ENCODE peak calls at places on chromosomes 12 and 14, in four cellular contexts. I, W, J and A are unnamed samples.

GRCh38 chr12:101962486-101962885 is 85.1 kb downstream of the DRAM1 start:
- DNase-seq in I (no peak), W (no peak), J (no peak), A (peak; percentile 49)

GRCh38 chr12:64240781-64241180 is 18.7 kb upstream of the KICS2 start:
- DNase-seq in I (no peak), W (no peak), J (no peak), A (no peak)

GRCh38 chr14:28766505-28767238 is at the start of gene FOXG1:
- DNase-seq in I (peak; percentile 79), W (no peak), J (no peak), A (no peak)

GRCh38 chr12:108565976-108566375 is 3.6 kb downstream of the ISCU start:
- DNase-seq in I (no peak), W (peak; percentile 81), J (peak; percentile 69), A (peak; percentile 92)

GRCh38 chr14:59261334-59261733 is 72.9 kb downstream of the DAAM1 start:
- DNase-seq in I (no peak), W (no peak), J (no peak), A (no peak)

GRCh38 chr14:104976198-104977007 is 1.8 kb downstream of the AHNAK2 start:
- DNase-seq in I (peak; percentile 83), W (peak; percentile 83), J (peak; percentile 80), A (peak; percentile 78)

GRCh38 chr12:51898937-51899336 is 8.4 kb upstream of the ACVRL1 start:
- DNase-seq in I (no peak), W (no peak), J (no peak), A (no peak)

GRCh38 chr12:51820721-51821422 is 27.6 kb downstream of the FIGNL2 start:
- DNase-seq in I (peak; percentile 36), W (peak; percentile 73), J (peak; percentile 52), A (no peak)

GRCh38 chr12:98951401-98951800 is 306.3 kb downstream of the APAF1 start:
- DNase-seq in I (no peak), W (no peak), J (no peak), A (no peak)

GRCh38 chr14:103849151-103850013 is 2.0 kb upstream of the PPP1R13B start:
- DNase-seq in I (no peak), W (no peak), J (no peak), A (no peak)

GRCh38 chr14:97978336-97978735 is 1181.2 kb downstream of the VRK1 start:
- DNase-seq in I (no peak), W (peak; percentile 76), J (peak; percentile 62), A (peak; percentile 77)

GRCh38 chr14:92513204-92513965 is at the start of gene RIN3:
- DNase-seq in I (no peak), W (peak; percentile 58), J (peak; percentile 67), A (no peak)

GRCh38 chr14:54000341-54000811 is 43.8 kb upstream of the BMP4 start:
- DNase-seq in I (no peak), W (no peak), J (no peak), A (no peak)

GRCh38 chr12:94092516-94093241 is 55.7 kb upstream of the PLXNC1 start:
- DNase-seq in I (no peak), W (no peak), J (no peak), A (peak; percentile 77)

GRCh38 chr12:122080149-122081107 is 1.9 kb downstream of the MLXIP start:
- DNase-seq in I (peak; percentile 53), W (peak; percentile 53), J (peak; percentile 70), A (peak; percentile 92)

GRCh38 chr12:57522887-57523705 is 472 bp downstream of the MBD6 start:
- DNase-seq in I (peak; percentile 84), W (peak; percentile 67), J (peak; percentile 77), A (peak; percentile 29)

GRCh38 chr12:90510948-90511347 is 444.0 kb downstream of the CCER1 start:
- DNase-seq in I (no peak), W (no peak), J (no peak), A (peak; percentile 77)

GRCh38 chr12:11209098-11209497 is 22.4 kb upstream of the TAS2R42 start:
- DNase-seq in I (no peak), W (no peak), J (no peak), A (no peak)

GRCh38 chr12:62720661-62721330 is 214.2 kb downstream of the PPM1H start:
- DNase-seq in I (no peak), W (no peak), J (peak; percentile 63), A (no peak)

GRCh38 chr14:71588576-71589215 is 343.5 kb upstream of the RGS6 start:
- DNase-seq in I (no peak), W (no peak), J (no peak), A (no peak)
- H3K4me3 ChIP-seq in I (no peak overlapping the region), W (no peak overlapping the region), J (no peak overlapping the region), A (no peak overlapping the region)

DNA sequence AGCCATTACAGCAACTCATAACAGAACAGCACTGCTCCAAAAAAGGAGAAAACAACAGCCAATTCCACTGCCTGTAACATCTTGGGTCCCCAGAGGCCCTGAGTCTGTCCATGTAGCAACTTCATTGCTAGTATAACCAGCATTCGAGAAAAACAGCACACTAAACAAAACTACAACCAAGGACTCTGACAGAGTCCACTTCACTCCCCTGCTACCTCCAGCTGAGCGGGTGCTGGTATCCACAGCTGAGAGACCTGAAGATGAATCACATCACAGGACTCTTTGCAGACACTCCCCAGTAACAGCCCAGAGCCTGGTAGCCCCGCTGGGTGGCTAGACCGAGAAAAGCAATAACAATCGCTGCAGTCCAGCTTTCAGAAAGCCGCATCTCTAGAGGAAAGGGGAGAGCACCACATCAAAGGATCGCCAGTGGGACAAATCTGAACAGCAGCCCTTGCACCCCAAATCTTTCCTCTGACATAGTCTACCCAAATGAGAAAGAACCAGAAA is 9.0 kb upstream of the IQSEC3 start:
- DNase-seq in I (no peak), W (no peak), J (no peak), A (no peak)
- H3K27me3 ChIP-seq in I (no peaks in the 10 kb centered on the region), W (peaks cover 87% of the 10 kb centered on the region), J (peaks cover 10% of the 10 kb centered on the region), A (no peaks in the 10 kb centered on the region)

DNA sequence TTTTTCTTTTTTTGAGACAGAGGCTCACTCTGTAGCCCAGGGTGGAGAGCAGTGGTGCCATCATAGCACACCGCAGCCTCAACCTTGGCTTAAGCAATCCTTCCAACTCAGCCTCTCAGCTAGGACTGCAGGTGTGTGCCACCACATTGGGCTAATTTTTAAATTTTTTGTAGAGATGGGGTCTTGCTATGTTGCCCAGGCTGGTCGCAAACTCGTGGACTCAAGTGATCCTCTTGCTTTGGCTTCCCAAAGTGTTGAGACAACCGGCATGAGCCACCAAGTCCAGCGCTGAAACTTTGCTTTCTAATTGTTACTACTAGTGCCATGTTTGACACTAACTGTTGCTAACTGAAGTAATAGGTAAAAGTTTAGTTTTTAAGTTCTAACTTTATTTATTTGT is 8.0 kb downstream of the RNF10 start:
- DNase-seq in I (no peak), W (no peak), J (no peak), A (no peak)
- H3K36me3 ChIP-seq in I (peaks cover 66% of the 10 kb centered on the region), W (peaks cover 27% of the 10 kb centered on the region), J (no peaks in the 10 kb centered on the region), A (peaks cover 8% of the 10 kb centered on the region)

GRCh38 chr12:95545731-95546490 is 5.4 kb downstream of the USP44 start:
- DNase-seq in I (no peak), W (no peak), J (no peak), A (no peak)
- H3K4me3 ChIP-seq in I (no peak overlapping the region), W (no peak overlapping the region), J (no peak overlapping the region), A (no peak overlapping the region)

DNA sequence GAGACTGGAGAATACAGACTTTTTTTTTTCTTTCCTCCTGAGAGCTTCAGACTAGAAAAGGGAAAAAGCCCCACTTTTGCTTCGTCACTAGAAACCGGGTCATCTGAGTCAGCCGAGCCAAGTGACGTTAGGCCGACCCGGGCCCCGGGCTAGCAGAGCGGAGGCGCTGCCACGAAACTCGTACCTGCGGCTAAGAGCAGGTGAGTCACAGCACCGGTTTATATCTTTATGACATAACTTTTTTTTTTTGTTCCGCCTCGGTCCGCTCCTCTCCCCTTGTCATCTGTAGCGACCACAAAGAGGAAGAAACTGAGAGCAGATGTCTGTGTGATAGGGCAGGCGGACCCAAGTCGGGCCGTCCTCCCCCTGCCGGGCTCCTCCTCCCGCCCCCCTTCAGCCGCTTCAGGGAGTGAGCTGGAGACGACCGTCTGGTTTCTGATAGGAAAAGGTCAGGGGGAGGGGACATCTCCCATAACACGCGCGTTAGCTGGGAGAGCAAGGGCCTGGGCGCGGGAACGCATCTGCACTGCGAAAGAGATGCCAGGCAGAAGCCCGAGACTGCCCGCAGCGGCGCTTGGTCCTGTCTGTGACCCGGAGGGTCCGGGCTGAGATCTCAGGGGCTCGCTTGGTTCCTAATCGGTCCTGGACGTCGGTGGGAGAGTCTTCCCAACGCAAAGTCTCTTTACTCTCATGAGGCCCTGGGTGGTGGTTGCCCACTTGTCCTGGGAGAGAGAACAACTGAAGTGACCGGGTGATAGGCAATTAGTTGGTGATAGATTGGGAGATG is 573 bp downstream of the TTC6 start:
- DNase-seq in I (peak; percentile 86), W (no peak), J (no peak), A (peak; percentile 94)
- H3K27me3 ChIP-seq in I (no peaks in the 10 kb centered on the region), W (peaks cover 100% of the 10 kb centered on the region), J (peaks cover 57% of the 10 kb centered on the region), A (no peaks in the 10 kb centered on the region)

DNA sequence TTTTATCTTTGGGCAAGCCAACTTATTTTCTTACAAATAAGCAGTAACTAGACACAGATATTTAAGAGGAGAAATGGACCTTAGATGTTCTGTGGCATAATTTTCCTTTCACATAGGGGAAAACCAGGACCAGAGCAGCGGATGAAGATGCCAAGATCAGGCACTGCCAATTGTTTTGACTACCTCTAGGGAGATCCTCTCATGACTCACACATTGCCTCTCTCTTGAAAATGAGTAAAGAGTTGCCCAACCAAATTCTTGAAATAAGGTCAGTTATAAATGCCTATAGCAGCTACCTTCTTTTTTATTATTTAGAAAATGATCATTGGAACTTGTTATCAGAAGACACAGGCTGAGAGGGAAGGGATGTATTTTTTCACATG is 263.4 kb upstream of the PLEKHG7 start:
- DNase-seq in I (no peak), W (no peak), J (no peak), A (peak; percentile 92)
- H3K36me3 ChIP-seq in I (no peaks in the 10 kb centered on the region), W (no peaks in the 10 kb centered on the region), J (no peaks in the 10 kb centered on the region), A (no peaks in the 10 kb centered on the region)